ENCODE peak calls at places on chromosomes 1 and 21, in four cellular contexts. C, W, U and I are unnamed samples.

GRCh38 chr1:21511579-21512522 is 2.6 kb downstream of the ALPL start:
- DNase-seq in C (no peak), W (no peak), U (no peak), I (no peak)

GRCh38 chr1:214808845-214809460 is 206.0 kb downstream of the CENPF start:
- DNase-seq in C (peak), W (no peak), U (no peak), I (peak)

GRCh38 chr21:17709266-17709611 is 96.5 kb upstream of the BTG3 start:
- DNase-seq in C (no peak), W (no peak), U (no peak), I (no peak)

GRCh38 chr1:150066838-150067183 is 765 bp upstream of the VPS45 start:
- DNase-seq in C (no peak), W (no peak), U (peak), I (no peak)

GRCh38 chr1:168726311-168726710 is 2.7 kb downstream of the DPT start:
- DNase-seq in C (no peak), W (no peak), U (no peak), I (no peak)

GRCh38 chr1:234728740-234729139 is 118.8 kb upstream of the IRF2BP2 start:
- DNase-seq in C (no peak), W (no peak), U (no peak), I (no peak)

GRCh38 chr1:159800177-159800935 is 1.8 kb upstream of the FCRL6 start:
- DNase-seq in C (no peak), W (no peak), U (no peak), I (no peak)

GRCh38 chr1:77857557-77857956 is 30.9 kb upstream of the NEXN start:
- DNase-seq in C (no peak), W (no peak), U (no peak), I (no peak)

GRCh38 chr1:204418174-204419063 is 6.8 kb upstream of the PPP1R15B start:
- DNase-seq in C (no peak), W (no peak), U (no peak), I (no peak)
- TF ChIP-seq TCF7L2 in C (no peak), W (no peak), U (no peak), I (no peak)

GRCh38 chr1:154609398-154610380 is 1.7 kb upstream of the ADAR start:
- DNase-seq in C (no peak), W (no peak), U (no peak), I (peak)

GRCh38 chr1:154608522-154609294 is 722 bp upstream of the ADAR start:
- DNase-seq in C (peak), W (no peak), U (peak), I (no peak)

GRCh38 chr1:154607748-154608521 is at the start of gene ADAR:
- DNase-seq in C (peak), W (no peak), U (peak), I (peak)

GRCh38 chr1:154603317-154603716 is 4.7 kb downstream of the ADAR start:
- DNase-seq in C (no peak), W (no peak), U (no peak), I (no peak)

DNA sequence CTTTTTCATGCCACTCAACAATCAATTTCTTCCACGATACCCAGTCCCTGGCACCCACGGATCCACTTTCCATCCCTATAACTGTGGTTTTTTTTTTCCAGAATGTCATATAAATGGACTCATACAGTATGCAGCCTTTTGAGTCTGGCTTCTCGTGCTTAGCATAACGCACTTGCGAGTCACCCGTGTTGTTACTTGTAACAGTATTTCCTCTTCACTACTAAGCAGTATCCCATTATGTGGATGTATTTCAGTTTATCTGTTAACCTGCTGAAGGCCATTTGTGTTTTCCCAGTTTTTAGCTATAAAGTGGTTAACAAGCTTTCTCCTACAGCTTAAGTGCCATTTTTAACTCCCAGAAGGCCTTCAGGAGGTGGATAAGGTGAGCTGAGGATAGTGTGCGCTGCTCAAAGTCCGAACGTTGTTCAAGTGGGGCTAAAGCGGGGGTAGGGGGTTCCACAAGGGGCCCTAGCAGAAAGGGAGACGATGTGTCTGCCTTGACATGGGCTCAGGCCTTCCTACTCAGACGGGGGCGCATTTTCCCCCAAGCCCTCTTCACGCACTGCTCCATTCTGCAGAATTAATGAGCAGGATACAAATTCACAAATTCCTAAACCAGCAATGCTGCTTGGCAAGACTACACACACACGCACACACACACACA is 770 bp downstream of the ADAR start:
- DNase-seq in C (peak), W (no peak), U (no peak), I (no peak)
- TF ChIP-seq TCF7L2 in C (no peak), W (no peak), U (no peak), I (no peak)

GRCh38 chr21:36478941-36479340 is 981 bp downstream of the CLDN14 start:
- DNase-seq in C (no peak), W (no peak), U (no peak), I (no peak)
- TF ChIP-seq TCF7L2 in C (no peak), W (no peak), U (no peak), I (no peak)

DNA sequence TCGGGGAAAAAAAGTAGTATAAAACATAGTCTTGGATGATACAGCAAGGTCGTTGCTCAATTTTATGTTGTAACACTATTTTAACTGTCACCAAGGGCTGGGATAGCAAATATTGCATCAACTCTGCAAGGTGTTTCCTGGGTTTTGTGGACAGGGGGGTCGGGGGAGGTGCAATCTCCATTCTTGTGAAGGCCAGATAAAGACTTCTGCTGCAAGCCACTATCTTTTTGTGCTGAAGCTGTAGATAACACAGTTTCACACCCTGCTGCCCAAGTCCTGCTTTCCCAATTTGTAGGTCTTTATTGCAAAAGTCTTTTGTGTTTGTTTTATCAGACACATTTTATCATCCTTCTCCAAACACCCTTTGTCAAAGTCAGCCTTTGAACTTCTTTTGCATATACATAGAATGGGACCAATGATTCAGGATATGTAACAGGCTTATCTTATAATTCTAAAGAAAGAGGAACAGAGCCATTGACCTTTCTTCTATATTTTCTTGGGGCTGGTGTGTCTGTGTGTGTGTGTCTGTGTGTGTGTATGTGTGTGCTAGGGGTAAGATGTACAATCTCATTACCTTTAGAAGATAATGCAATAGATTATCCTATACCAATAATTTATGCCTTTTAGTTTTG is 140.6 kb downstream of the RUNX1 start:
- DNase-seq in C (peak), W (no peak), U (peak), I (no peak)
- TF ChIP-seq TCF7L2 in C (peak), W (no peak), U (peak), I (no peak)

GRCh38 chr1:8078176-8078671 is 52.1 kb upstream of the ERRFI1 start:
- DNase-seq in C (peak), W (no peak), U (no peak), I (peak)

GRCh38 chr1:8083739-8084484 is 57.8 kb upstream of the ERRFI1 start:
- DNase-seq in C (peak), W (no peak), U (no peak), I (no peak)

GRCh38 chr1:8086071-8086470 is 60.0 kb upstream of the ERRFI1 start:
- DNase-seq in C (no peak), W (no peak), U (no peak), I (no peak)

GRCh38 chr1:8084913-8085312 is 58.8 kb upstream of the ERRFI1 start:
- DNase-seq in C (no peak), W (no peak), U (no peak), I (no peak)

DNA sequence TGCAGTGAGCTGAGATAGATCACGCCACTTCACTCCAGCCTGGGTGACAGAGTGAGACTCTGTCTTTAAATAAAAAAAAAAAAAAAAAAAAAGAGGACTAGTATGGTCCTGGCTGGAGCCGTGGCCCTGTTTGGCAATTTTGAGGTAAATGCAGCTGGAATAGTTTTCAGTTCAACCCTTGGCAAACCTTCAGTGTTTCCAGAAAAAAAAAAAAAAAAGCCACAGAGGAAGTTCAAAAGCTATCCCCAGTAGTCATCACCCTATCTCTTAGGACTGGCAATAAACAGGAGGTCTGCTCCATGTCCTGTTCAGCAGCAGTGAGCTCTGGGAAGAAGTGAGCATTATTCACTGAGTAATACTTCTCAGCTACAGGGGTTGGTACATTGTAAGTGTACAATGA is 56.8 kb upstream of the ERRFI1 start:
- DNase-seq in C (peak), W (no peak), U (no peak), I (no peak)
- TF ChIP-seq TCF7L2 in C (no peak), W (no peak), U (no peak), I (no peak)

DNA sequence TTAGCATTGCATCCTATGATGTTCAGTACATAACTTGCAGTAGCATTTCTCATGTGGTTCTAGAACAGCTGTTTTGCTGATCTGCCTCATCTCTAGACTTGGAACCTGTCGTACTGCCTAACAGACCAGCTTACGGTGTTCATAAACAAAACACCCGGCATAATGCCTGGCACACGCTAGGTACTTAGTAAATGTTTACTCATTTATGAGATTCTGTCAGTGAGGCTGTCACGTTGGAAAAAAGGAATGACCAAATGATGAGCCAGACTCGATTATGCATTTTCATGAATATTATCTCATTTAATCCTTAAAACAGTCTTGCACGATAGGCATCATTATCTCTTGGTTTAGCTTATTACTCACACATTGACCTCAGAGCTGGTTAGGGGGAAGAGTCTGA is 46.4 kb downstream of the CACHD1 start:
- DNase-seq in C (no peak), W (no peak), U (no peak), I (no peak)
- TF ChIP-seq TCF7L2 in C (no peak), W (no peak), U (no peak), I (no peak)

GRCh38 chr1:210397252-210397651 is 68.5 kb downstream of the HHAT start:
- DNase-seq in C (no peak), W (no peak), U (no peak), I (no peak)

GRCh38 chr1:210396541-210396940 is 67.8 kb downstream of the HHAT start:
- DNase-seq in C (no peak), W (no peak), U (no peak), I (no peak)

GRCh38 chr1:210397681-210398080 is 69.0 kb downstream of the HHAT start:
- DNase-seq in C (no peak), W (no peak), U (no peak), I (no peak)

GRCh38 chr1:210402560-210402959 is 73.9 kb downstream of the HHAT start:
- DNase-seq in C (no peak), W (no peak), U (no peak), I (no peak)

GRCh38 chr1:210400043-210400840 is 71.5 kb downstream of the HHAT start:
- DNase-seq in C (peak), W (peak), U (peak), I (peak)
- TF ChIP-seq TCF7L2 in C (no peak), W (no peak), U (no peak), I (no peak)

DNA sequence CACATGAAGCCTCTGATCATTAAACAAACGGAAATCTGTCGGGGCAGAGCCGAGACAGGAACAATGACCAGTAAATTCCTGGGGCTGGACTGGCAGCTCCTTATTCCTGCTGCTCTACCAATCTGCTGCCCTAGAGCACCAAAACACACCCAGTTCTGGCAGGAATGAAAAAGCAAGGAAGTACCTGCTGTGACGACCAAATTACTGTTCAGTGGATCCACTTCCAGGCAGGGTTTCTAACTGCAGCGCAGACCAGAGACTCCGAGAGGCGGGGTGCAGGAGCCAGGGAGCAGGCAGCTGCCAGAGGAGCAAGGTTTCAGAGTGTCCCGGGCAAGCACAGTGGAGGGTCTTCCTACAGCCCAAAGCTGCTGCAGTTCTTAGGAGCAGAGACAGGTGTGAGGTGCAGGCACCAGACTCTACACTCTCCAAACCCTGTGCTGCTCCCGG is 32.4 kb downstream of the KANK4 start:
- DNase-seq in C (peak), W (no peak), U (no peak), I (no peak)
- TF ChIP-seq TCF7L2 in C (no peak), W (no peak), U (no peak), I (no peak)